ENCODE peak calls at places on chromosomes 12 and 14, in ten cellular contexts. P, Q, Z, D, N, L, G, C, F and H are unnamed samples.
A peak's percentile ranks its signal among the peaks of the same experiment; 100 is the strongest.

GRCh38 chr12:119603767-119604166 is 10.2 kb downstream of the TMEM233 start:
- DNase-seq in P (no peak), Q (no peak), Z (peak; percentile 25), D (no peak), N (no peak), L (no peak), G (no peak), C (no peak), F (no peak), H (no peak)

GRCh38 chr12:72264548-72265175 is 7.5 kb upstream of the TRHDE start:
- DNase-seq in P (peak; percentile 19), Q (peak; percentile 48), Z (peak; percentile 16), D (peak; percentile 67), N (no peak), L (no peak), G (no peak), C (no peak), F (no peak), H (peak; percentile 77)

GRCh38 chr12:21809100-21809499 is 34.6 kb upstream of the KCNJ8 start:
- DNase-seq in P (no peak), Q (no peak), Z (no peak), D (no peak), N (no peak), L (no peak), G (no peak), C (no peak), F (no peak), H (no peak)

GRCh38 chr12:46389130-46389616 is 16.6 kb upstream of the SLC38A2 start:
- DNase-seq in P (no peak), Q (peak; percentile 87), Z (peak; percentile 100), D (peak; percentile 99), N (peak; percentile 100), L (no peak), G (peak; percentile 45), C (no peak), F (peak; percentile 71), H (peak; percentile 85)

GRCh38 chr12:92943482-92944250 is 14.6 kb upstream of the EEA1 start:
- DNase-seq in P (peak; percentile 66), Q (peak; percentile 31), Z (peak; percentile 83), D (peak; percentile 60), N (peak; percentile 34), L (no peak), G (no peak), C (no peak), F (no peak), H (peak; percentile 27)

GRCh38 chr12:53223391-53224267 is 8.4 kb downstream of the RARG start:
- DNase-seq in P (no peak), Q (peak; percentile 60), Z (peak; percentile 61), D (peak; percentile 64), N (peak; percentile 73), L (peak; percentile 78), G (no peak), C (peak; percentile 70), F (no peak), H (peak; percentile 85)

GRCh38 chr12:3967556-3968160 is 94.5 kb upstream of the PARP11 start:
- DNase-seq in P (peak; percentile 59), Q (no peak), Z (no peak), D (no peak), N (no peak), L (no peak), G (no peak), C (no peak), F (no peak), H (no peak)

GRCh38 chr12:75655233-75655879 is 143.9 kb upstream of the KRR1 start:
- DNase-seq in P (no peak), Q (no peak), Z (no peak), D (no peak), N (no peak), L (no peak), G (no peak), C (no peak), F (no peak), H (no peak)

GRCh38 chr14:90553921-90554336 is 157.1 kb downstream of the CALM1 start:
- DNase-seq in P (no peak), Q (no peak), Z (no peak), D (no peak), N (no peak), L (no peak), G (no peak), C (no peak), F (no peak), H (no peak)

GRCh38 chr14:90556666-90557450 is 160.0 kb downstream of the CALM1 start:
- DNase-seq in P (peak; percentile 14), Q (no peak), Z (no peak), D (no peak), N (no peak), L (peak; percentile 42), G (no peak), C (no peak), F (no peak), H (no peak)

GRCh38 chr14:90556050-90556477 is 159.2 kb downstream of the CALM1 start:
- DNase-seq in P (peak; percentile 29), Q (no peak), Z (no peak), D (no peak), N (no peak), L (peak; percentile 54), G (peak; percentile 71), C (no peak), F (no peak), H (no peak)

GRCh38 chr14:90554341-90554740 is 157.5 kb downstream of the CALM1 start:
- DNase-seq in P (no peak), Q (no peak), Z (no peak), D (no peak), N (no peak), L (no peak), G (no peak), C (no peak), F (no peak), H (no peak)

DNA sequence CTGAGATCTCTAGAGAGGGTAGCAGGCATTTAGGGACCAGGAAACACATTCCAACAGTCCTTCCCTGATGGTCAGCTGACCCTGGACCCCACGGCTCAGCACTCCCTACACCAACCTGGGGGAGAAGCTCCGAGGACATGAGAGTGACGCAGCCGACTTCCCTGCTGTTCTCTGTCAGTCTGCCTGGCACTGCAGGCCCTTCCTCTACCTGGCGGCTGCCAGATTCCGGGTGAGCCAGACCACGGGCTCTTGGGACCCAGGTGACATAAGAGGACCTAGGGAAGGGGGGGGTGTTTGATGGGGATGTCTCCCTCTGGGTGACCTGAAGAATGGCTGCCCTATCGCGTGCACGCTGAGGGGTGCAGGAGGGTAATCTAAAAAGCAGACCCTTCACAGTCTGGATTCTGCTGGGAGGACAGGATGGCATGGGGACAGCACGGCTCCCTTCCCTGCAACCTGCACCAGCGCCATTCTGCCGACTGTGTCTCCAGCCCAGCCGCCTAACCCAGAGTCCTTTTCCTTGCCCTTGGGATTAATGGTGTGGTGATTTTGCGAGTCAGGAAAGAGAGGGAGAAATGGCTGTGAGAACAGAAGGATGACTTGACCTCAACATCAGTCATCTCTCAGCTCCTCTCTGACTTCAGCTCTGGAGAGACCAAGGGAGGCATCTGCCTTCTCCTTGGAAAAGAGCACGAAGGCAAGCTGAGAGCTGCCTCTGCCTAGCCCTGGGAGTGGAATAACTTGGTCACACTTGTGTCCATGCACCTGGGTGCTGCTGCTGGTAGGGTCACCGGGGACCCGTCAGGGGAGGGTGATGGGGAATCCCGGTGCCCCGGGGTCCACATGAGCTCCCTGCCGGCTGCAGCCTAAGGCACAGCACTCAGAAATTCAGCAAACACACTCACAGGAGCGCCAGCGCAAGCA is 158.6 kb downstream of the CALM1 start:
- DNase-seq in P (no peak), Q (no peak), Z (no peak), D (no peak), N (no peak), L (peak; percentile 22), G (no peak), C (no peak), F (no peak), H (no peak)
- H3K4me3 ChIP-seq in P (peak overlapping the region; percentile 43), Q (no peak overlapping the region), Z (no peak overlapping the region), D (no peak overlapping the region), N (no peak overlapping the region), L (no peak overlapping the region), G (no peak overlapping the region), C (no peak overlapping the region), F (no peak overlapping the region), H (no peak overlapping the region)

GRCh38 chr12:109016016-109016415 is 4.9 kb downstream of the SVOP start:
- DNase-seq in P (no peak), Q (no peak), Z (no peak), D (no peak), N (no peak), L (no peak), G (no peak), C (no peak), F (no peak), H (no peak)

GRCh38 chr12:109020750-109021380 is at the start of gene SVOP:
- DNase-seq in P (peak; percentile 63), Q (peak; percentile 76), Z (peak; percentile 74), D (peak; percentile 76), N (peak; percentile 64), L (peak; percentile 87), G (peak; percentile 87), C (peak; percentile 35), F (peak; percentile 21), H (peak; percentile 84)

GRCh38 chr12:109018276-109018675 is 2.6 kb downstream of the SVOP start:
- DNase-seq in P (no peak), Q (no peak), Z (no peak), D (no peak), N (no peak), L (no peak), G (no peak), C (no peak), F (no peak), H (no peak)

GRCh38 chr12:109016978-109017377 is 3.9 kb downstream of the SVOP start:
- DNase-seq in P (no peak), Q (no peak), Z (no peak), D (no peak), N (no peak), L (no peak), G (no peak), C (no peak), F (no peak), H (no peak)

DNA sequence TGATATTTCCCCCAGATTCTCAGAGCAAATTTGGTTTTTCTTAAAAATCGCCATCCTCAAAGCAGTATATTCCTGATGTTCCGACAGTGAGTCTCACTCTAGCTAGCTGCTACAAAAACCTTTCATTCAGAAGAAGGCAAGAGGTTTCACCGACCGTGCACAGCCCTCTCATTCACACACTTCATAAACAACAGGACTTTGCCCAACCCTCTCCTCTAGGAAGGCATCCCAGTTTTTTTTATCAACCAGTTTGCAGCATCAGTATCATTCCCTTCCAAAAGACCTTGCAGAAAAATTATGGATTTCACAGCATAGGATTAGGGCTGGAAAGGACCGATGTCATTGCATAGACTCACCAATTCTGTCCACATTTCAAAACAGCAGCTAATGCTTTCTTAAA is 732 bp downstream of the SVOP start:
- DNase-seq in P (no peak), Q (no peak), Z (no peak), D (no peak), N (no peak), L (no peak), G (no peak), C (no peak), F (no peak), H (no peak)
- H3K4me3 ChIP-seq in P (no peak overlapping the region), Q (no peak overlapping the region), Z (no peak overlapping the region), D (no peak overlapping the region), N (no peak overlapping the region), L (no peak overlapping the region), G (no peak overlapping the region), C (no peak overlapping the region), F (no peak overlapping the region), H (no peak overlapping the region)

GRCh38 chr12:91065377-91065776 is 7.6 kb upstream of the KERA start:
- DNase-seq in P (no peak), Q (peak; percentile 11), Z (no peak), D (peak; percentile 48), N (no peak), L (no peak), G (no peak), C (no peak), F (no peak), H (peak; percentile 25)
- H3K4me3 ChIP-seq in P (no peak overlapping the region), Q (no peak overlapping the region), Z (no peak overlapping the region), D (no peak overlapping the region), N (no peak overlapping the region), L (no peak overlapping the region), G (no peak overlapping the region), C (no peak overlapping the region), F (no peak overlapping the region), H (no peak overlapping the region)

GRCh38 chr12:131897276-131897675 is 2.9 kb downstream of the ULK1 start:
- DNase-seq in P (no peak), Q (no peak), Z (no peak), D (no peak), N (no peak), L (peak; percentile 61), G (no peak), C (no peak), F (no peak), H (no peak)

GRCh38 chr12:131897875-131898274 is 3.5 kb downstream of the ULK1 start:
- DNase-seq in P (no peak), Q (no peak), Z (no peak), D (no peak), N (peak; percentile 21), L (no peak), G (no peak), C (no peak), F (no peak), H (no peak)

GRCh38 chr12:131896080-131896810 is 1.8 kb downstream of the ULK1 start:
- DNase-seq in P (peak; percentile 83), Q (peak; percentile 89), Z (peak; percentile 89), D (peak; percentile 94), N (peak; percentile 89), L (peak; percentile 97), G (peak; percentile 95), C (peak; percentile 58), F (peak; percentile 87), H (peak; percentile 91)

GRCh38 chr12:131895640-131896079 is 1.2 kb downstream of the ULK1 start:
- DNase-seq in P (no peak), Q (no peak), Z (peak; percentile 18), D (no peak), N (no peak), L (no peak), G (no peak), C (peak; percentile 55), F (no peak), H (no peak)

GRCh38 chr12:131896811-131897270 is 2.4 kb downstream of the ULK1 start:
- DNase-seq in P (no peak), Q (no peak), Z (no peak), D (no peak), N (no peak), L (peak; percentile 98), G (no peak), C (peak; percentile 86), F (no peak), H (peak; percentile 87)
- H3K4me3 ChIP-seq in P (peak overlapping the region; percentile 66), Q (no peak overlapping the region), Z (peak overlapping the region; percentile 39), D (peak overlapping the region; percentile 39), N (peak overlapping the region; percentile 79), L (peak overlapping the region; percentile 78), G (no peak overlapping the region), C (peak overlapping the region; percentile 56), F (no peak overlapping the region), H (peak overlapping the region; percentile 85)